ENCODE peak calls at places on chromosomes 13 and 19, in nine cellular contexts. M, C, Y, F, G, V, B, P and E are unnamed samples.
A peak's percentile ranks its signal among the peaks of the same experiment; 100 is the strongest.

GRCh38 chr19:18513868-18514267 is 8.0 kb downstream of the ELL start:
- DNase-seq in Y (no peak), F (no peak), B (peak; percentile 53), M (no peak), P (no peak), V (peak; percentile 87), G (no peak), C (no peak), E (no peak)

GRCh38 chr13:77448689-77449088 is 86.8 kb upstream of the SCEL start:
- DNase-seq in G (no peak), P (no peak), C (no peak), V (no peak), F (no peak), Y (no peak), M (peak; percentile 61), B (no peak), E (no peak)

GRCh38 chr13:86737334-86737932 is 933.7 kb upstream of the SLITRK5 start:
- DNase-seq in G (no peak), P (no peak), M (peak; percentile 41), Y (no peak), V (no peak), F (no peak), C (no peak), B (no peak), E (no peak)

GRCh38 chr13:24176351-24177101 is 16.0 kb downstream of the SPATA13 start:
- DNase-seq in M (peak; percentile 7), V (no peak), P (no peak), F (no peak), Y (no peak), G (no peak), C (no peak), B (no peak), E (no peak)

GRCh38 chr19:49552749-49553148 is 24.9 kb downstream of the RCN3 start:
- DNase-seq in P (no peak), V (no peak), M (no peak), Y (no peak), C (no peak), F (peak; percentile 60), B (no peak), G (no peak), E (peak; percentile 47)

GRCh38 chr13:71759506-71760225 is 107.3 kb downstream of the DACH1 start:
- DNase-seq in V (no peak), C (no peak), B (no peak), Y (peak; percentile 19), P (no peak), F (no peak), M (peak; percentile 74), G (no peak), E (no peak)

GRCh38 chr13:92175330-92175729 is 776.9 kb downstream of the GPC5 start:
- DNase-seq in B (no peak), M (peak; percentile 51), P (no peak), G (peak; percentile 79), C (no peak), V (no peak), F (no peak), Y (peak; percentile 6), E (no peak)

GRCh38 chr19:49890349-49891311 is 6.1 kb downstream of the IL4I1 start:
- DNase-seq in G (no peak), P (peak; percentile 60), M (peak; percentile 93), B (no peak), Y (peak; percentile 46), F (peak; percentile 81), C (peak; percentile 72), V (peak; percentile 76), E (peak; percentile 73)

GRCh38 chr19:3725640-3726310 is 17.6 kb downstream of the TJP3 start:
- DNase-seq in B (no peak), V (peak; percentile 67), F (no peak), P (no peak), Y (no peak), C (no peak), G (peak; percentile 11), M (peak; percentile 88), E (no peak)